ENCODE peak calls at places on chromosomes 7 and 10, in four cellular contexts. Y is NCI-H2029 treated with DMSO at 0.1 percent for 48 hours, Z is kidney epithelial cell, G is heart left ventricle. U is an unnamed sample.

GRCh38 chr10:5774987-5775386 is 38.2 kb downstream of the GDI2 start:
- DNase-seq in Y (no peak), Z (no peak), G (no peak), U (no peak)

GRCh38 chr7:41164440-41164839 is 538.5 kb downstream of the INHBA start:
- DNase-seq in Y (no peak), Z (no peak), G (no peak), U (no peak)

GRCh38 chr7:156614434-156615264 is 25.9 kb upstream of the RNF32 start:
- DNase-seq in Y (no peak), Z (no peak), G (no peak), U (peak; percentile 43)

GRCh38 chr7:151469281-151469680 is 29.3 kb upstream of the CRYGN start:
- DNase-seq in Y (no peak), Z (no peak), G (no peak), U (peak; percentile 7)

GRCh38 chr7:43294080-43294630 is 181.7 kb downstream of the HECW1 start:
- DNase-seq in Y (no peak), Z (peak; percentile 45), G (no peak), U (peak; percentile 60)

GRCh38 chr10:20767028-20767427 is 130.1 kb downstream of the NEBL start:
- DNase-seq in Y (no peak), Z (no peak), G (no peak), U (no peak)

GRCh38 chr7:35446091-35446490 is 192.2 kb upstream of the TBX20 start:
- DNase-seq in Y (no peak), Z (no peak), G (peak; percentile 57), U (no peak)

GRCh38 chr7:98622926-98623325 is 5.8 kb downstream of the NPTX2 start:
- DNase-seq in Y (no peak), Z (no peak), G (no peak), U (no peak)

GRCh38 chr10:79234391-79235318 is 112.6 kb upstream of the PPIF start:
- DNase-seq in Y (no peak), Z (no peak), G (no peak), U (no peak)

GRCh38 chr7:90111-91063 is 102.0 kb upstream of the FAM20C start:
- DNase-seq in Y (no peak), Z (no peak), G (no peak), U (no peak)

GRCh38 chr7:18520450-18521235 is 25.1 kb downstream of the HDAC9 start:
- DNase-seq in Y (no peak), Z (no peak), G (no peak), U (no peak)

GRCh38 chr7:24757799-24758275 is 573 bp upstream of the GSDME start:
- DNase-seq in Y (no peak), Z (no peak), G (no peak), U (no peak)

GRCh38 chr10:43978091-43978490 is 329.4 kb upstream of the ZNF32 start:
- DNase-seq in Y (no peak), Z (no peak), G (no peak), U (no peak)

GRCh38 chr7:23120106-23120505 is 14.5 kb downstream of the KLHL7 start:
- DNase-seq in Y (no peak), Z (no peak), G (no peak), U (no peak)

GRCh38 chr7:158811461-158811860 is 17.8 kb downstream of the ESYT2 start:
- DNase-seq in Y (no peak), Z (peak; percentile 67), G (no peak), U (no peak)

GRCh38 chr7:136869991-136870798 is 1.7 kb downstream of the CHRM2 start:
- DNase-seq in Y (no peak), Z (no peak), G (peak; percentile 40), U (no peak)

GRCh38 chr10:27628631-27629030 is 117.0 kb downstream of the MKX start:
- DNase-seq in Y (no peak), Z (no peak), G (no peak), U (no peak)

GRCh38 chr7:80724249-80724871 is 85.9 kb downstream of the CD36 start:
- DNase-seq in Y (no peak), Z (no peak), G (no peak), U (no peak)

GRCh38 chr10:51180141-51180540 is 105.9 kb downstream of the PRKG1 start:
- DNase-seq in Y (no peak), Z (no peak), G (no peak), U (no peak)

GRCh38 chr7:69702357-69702756 is 104.1 kb downstream of the AUTS2 start:
- DNase-seq in Y (no peak), Z (no peak), G (no peak), U (no peak)

GRCh38 chr7:2399848-2400587 is 3.4 kb upstream of the CHST12 start:
- DNase-seq in Y (peak; percentile 72), Z (peak; percentile 82), G (peak; percentile 82), U (peak; percentile 79)

GRCh38 chr10:71754562-71754961 is 18.8 kb downstream of the VSIR start:
- DNase-seq in Y (no peak), Z (no peak), G (no peak), U (no peak)

GRCh38 chr7:39428221-39428620 is 138.0 kb upstream of the YAE1 start:
- DNase-seq in Y (no peak), Z (peak; percentile 32), G (no peak), U (no peak)

GRCh38 chr7:379456-380225 is 89.7 kb downstream of the FOXL3 start:
- DNase-seq in Y (no peak), Z (no peak), G (peak; percentile 31), U (no peak)

GRCh38 chr7:157087646-157088045 is 51.1 kb upstream of the UBE3C start:
- DNase-seq in Y (no peak), Z (no peak), G (no peak), U (no peak)

GRCh38 chr7:28748934-28749584 is 209.1 kb downstream of the TRIL start:
- DNase-seq in Y (no peak), Z (no peak), G (no peak), U (no peak)

GRCh38 chr10:86943316-86944030 is 13.9 kb downstream of the MMRN2 start:
- DNase-seq in Y (no peak), Z (no peak), G (no peak), U (no peak)

GRCh38 chr10:132107947-132108877 is 42.5 kb downstream of the JAKMIP3 start:
- DNase-seq in Y (no peak), Z (no peak), G (no peak), U (no peak)

GRCh38 chr10:97714401-97715258 is 1.1 kb downstream of the MARVELD1 start:
- DNase-seq in Y (no peak), Z (no peak), G (peak; percentile 81), U (peak; percentile 58)

GRCh38 chr10:127216786-127217185 is 20.4 kb upstream of the INSYN2A start:
- DNase-seq in Y (no peak), Z (no peak), G (no peak), U (no peak)

GRCh38 chr7:47488969-47489342 is 93.0 kb downstream of the TNS3 start:
- DNase-seq in Y (no peak), Z (no peak), G (no peak), U (no peak)

GRCh38 chr7:801940-802364 is 30.3 kb upstream of the SUN1 start:
- DNase-seq in Y (peak; percentile 88), Z (no peak), G (peak; percentile 53), U (peak; percentile 71)

GRCh38 chr10:22823109-22823508 is 104.7 kb upstream of the ARMC3 start:
- DNase-seq in Y (no peak), Z (peak; percentile 67), G (no peak), U (peak; percentile 64)

GRCh38 chr7:16359201-16359600 is 62.1 kb downstream of the CRPPA start:
- DNase-seq in Y (no peak), Z (no peak), G (no peak), U (no peak)

GRCh38 chr7:35003679-35004278 is 33.5 kb downstream of the DPY19L1 start:
- DNase-seq in Y (peak; percentile 96), Z (peak; percentile 92), G (peak; percentile 60), U (peak; percentile 81)

GRCh38 chr10:89206402-89207180 is 526 bp downstream of the CH25H start:
- DNase-seq in Y (no peak), Z (no peak), G (peak; percentile 31), U (peak; percentile 31)

GRCh38 chr7:148590533-148590932 is at the start of gene C7orf33:
- DNase-seq in Y (no peak), Z (no peak), G (no peak), U (no peak)

U was measured in mucosa of gallbladder.